ENCODE peak calls at places on chromosome 3, in six cellular contexts. R, H, A, Z, I and X are unnamed samples.

GRCh38 chr3:32257641-32258438 is 19.4 kb downstream of the CMTM8 start:
- DNase-seq in R (no peak), H (no peak), A (no peak), Z (no peak), I (no peak), X (no peak)

GRCh38 chr3:141094851-141095545 is 43.9 kb downstream of the SPSB4 start:
- DNase-seq in R (no peak), H (peak), A (peak), Z (peak), I (peak), X (no peak)

GRCh38 chr3:172357850-172358754 is 90.2 kb downstream of the GHSR start:
- DNase-seq in R (no peak), H (no peak), A (no peak), Z (no peak), I (no peak), X (peak)

GRCh38 chr3:197308591-197308990 is 10.2 kb upstream of the DLG1 start:
- DNase-seq in R (no peak), H (peak), A (peak), Z (no peak), I (no peak), X (no peak)

GRCh38 chr3:64985072-64985471 is 297.3 kb upstream of the ADAMTS9 start:
- DNase-seq in R (no peak), H (no peak), A (no peak), Z (no peak), I (no peak), X (no peak)

GRCh38 chr3:127052121-127052561 is 69.2 kb downstream of the PLXNA1 start:
- DNase-seq in R (no peak), H (no peak), A (no peak), Z (peak), I (no peak), X (no peak)

GRCh38 chr3:176505878-176506621 is 691.2 kb downstream of the TBL1XR1 start:
- DNase-seq in R (no peak), H (no peak), A (no peak), Z (no peak), I (no peak), X (no peak)

GRCh38 chr3:183844606-183845005 is 19.2 kb upstream of the MAP6D1 start:
- DNase-seq in R (no peak), H (peak), A (peak), Z (no peak), I (no peak), X (peak)

GRCh38 chr3:20668411-20668810 is 482.4 kb upstream of the SGO1 start:
- DNase-seq in R (no peak), H (no peak), A (peak), Z (peak), I (no peak), X (no peak)

GRCh38 chr3:114449271-114450007 is 155.6 kb downstream of the TIGIT start:
- DNase-seq in R (no peak), H (peak), A (no peak), Z (no peak), I (no peak), X (no peak)

GRCh38 chr3:32725721-32726120 is 40.7 kb downstream of the CNOT10 start:
- DNase-seq in R (no peak), H (no peak), A (no peak), Z (no peak), I (no peak), X (no peak)

GRCh38 chr3:143120716-143121239 is 1.2 kb downstream of the CHST2 start:
- DNase-seq in R (peak), H (peak), A (peak), Z (no peak), I (no peak), X (no peak)

GRCh38 chr3:38375072-38375471 is 28.5 kb downstream of the XYLB start:
- DNase-seq in R (no peak), H (no peak), A (no peak), Z (no peak), I (no peak), X (no peak)

GRCh38 chr3:105334138-105334882 is 32.4 kb upstream of the ALCAM start:
- DNase-seq in R (no peak), H (peak), A (no peak), Z (no peak), I (no peak), X (no peak)

GRCh38 chr3:108241721-108242120 is 19.5 kb upstream of the IFT57 start:
- DNase-seq in R (no peak), H (no peak), A (no peak), Z (no peak), I (no peak), X (no peak)

GRCh38 chr3:139472380-139473010 is 3.8 kb downstream of the RBP2 start:
- DNase-seq in R (no peak), H (no peak), A (no peak), Z (no peak), I (no peak), X (no peak)

GRCh38 chr3:23726811-23727548 is 78.8 kb upstream of the UBE2E1 start:
- DNase-seq in R (no peak), H (no peak), A (no peak), Z (no peak), I (no peak), X (no peak)

GRCh38 chr3:39264053-39264452 is 15.8 kb downstream of the CX3CR1 start:
- DNase-seq in R (no peak), H (no peak), A (no peak), Z (no peak), I (no peak), X (no peak)

GRCh38 chr3:101181801-101182200 is 138.6 kb downstream of the IMPG2 start:
- DNase-seq in R (no peak), H (no peak), A (no peak), Z (no peak), I (no peak), X (no peak)

GRCh38 chr3:191382661-191383060 is 52.3 kb upstream of the UTS2B start:
- DNase-seq in R (no peak), H (no peak), A (no peak), Z (no peak), I (no peak), X (no peak)

GRCh38 chr3:132255041-132255745 is 62.0 kb upstream of the ACP3 start:
- DNase-seq in R (no peak), H (peak), A (peak), Z (no peak), I (no peak), X (peak)

GRCh38 chr3:66376568-66376967 is 124.3 kb downstream of the LRIG1 start:
- DNase-seq in R (no peak), H (peak), A (peak), Z (no peak), I (peak), X (peak)

GRCh38 chr3:129626744-129627349 is 20.4 kb upstream of the PLXND1 start:
- DNase-seq in R (peak), H (no peak), A (peak), Z (peak), I (peak), X (no peak)

GRCh38 chr3:27310693-27311092 is 58.5 kb downstream of the NEK10 start:
- DNase-seq in R (no peak), H (no peak), A (no peak), Z (no peak), I (no peak), X (no peak)

DNA sequence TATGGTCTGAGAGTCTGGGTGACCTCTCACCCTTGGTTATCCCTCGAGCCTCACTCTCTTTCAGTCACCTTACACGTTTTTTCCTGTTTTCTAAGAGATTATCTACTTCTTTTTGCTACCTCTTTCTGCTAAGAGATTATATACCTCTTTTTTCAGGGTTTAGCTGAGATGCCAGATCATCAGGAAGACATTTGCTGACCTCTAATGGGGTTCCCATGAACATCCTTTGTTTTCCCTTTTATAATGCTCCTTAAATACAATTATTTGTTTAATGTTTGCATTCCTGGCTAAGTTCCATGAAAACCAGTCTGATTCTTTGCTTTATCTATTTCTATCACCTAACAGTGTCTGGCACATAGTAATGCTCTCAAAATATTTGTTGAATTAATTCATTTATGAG is 39.6 kb downstream of the LEKR1 start:
- DNase-seq in R (no peak), H (peak), A (peak), Z (no peak), I (no peak), X (peak)
- TF ChIP-seq CTCF in R (no peak), H (no peak), A (peak), Z (no peak), I (no peak), X (peak)

GRCh38 chr3:62332771-62333381 is 40.5 kb downstream of the FEZF2 start:
- DNase-seq in R (no peak), H (peak), A (peak), Z (no peak), I (no peak), X (no peak)
- TF ChIP-seq CTCF in R (peak), H (peak), A (peak), Z (peak), I (no peak), X (peak)

GRCh38 chr3:124492824-124493223 is 237.4 kb upstream of the UMPS start:
- DNase-seq in R (no peak), H (peak), A (peak), Z (no peak), I (peak), X (no peak)
- TF ChIP-seq CTCF in R (no peak), H (peak), A (peak), Z (peak), I (no peak), X (peak)

GRCh38 chr3:113136071-113136470 is 75.3 kb upstream of the BOC start:
- DNase-seq in R (no peak), H (no peak), A (peak), Z (no peak), I (no peak), X (no peak)
- TF ChIP-seq CTCF in R (peak), H (peak), A (peak), Z (peak), I (peak), X (peak)

DNA sequence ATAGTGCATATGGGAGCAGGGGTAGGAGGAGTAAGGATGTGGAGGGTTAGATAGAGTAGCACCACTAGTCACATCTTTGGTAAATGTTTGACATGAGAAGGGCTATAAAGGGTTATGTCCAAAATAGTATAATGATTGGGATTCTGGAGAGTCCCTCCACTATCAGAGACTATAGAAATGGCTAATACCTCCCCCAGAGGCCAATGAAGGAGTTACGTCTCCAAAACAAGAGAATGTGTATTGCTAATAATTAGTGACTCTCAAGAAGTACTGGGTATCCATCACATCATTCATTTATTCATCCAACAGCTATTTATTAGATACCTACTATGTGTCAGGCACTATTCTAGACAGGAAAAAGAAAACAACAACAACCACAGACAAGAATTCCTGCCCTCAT is 203.7 kb upstream of the UMPS start:
- DNase-seq in R (no peak), H (no peak), A (no peak), Z (no peak), I (no peak), X (no peak)
- TF ChIP-seq CTCF in R (no peak), H (peak), A (peak), Z (no peak), I (no peak), X (no peak)

GRCh38 chr3:173993299-173993698 is 595.8 kb downstream of the NLGN1 start:
- DNase-seq in R (no peak), H (peak), A (peak), Z (no peak), I (no peak), X (peak)
- TF ChIP-seq CTCF in R (no peak), H (peak), A (peak), Z (no peak), I (no peak), X (peak)